ENCODE peak calls at places on chromosomes 5 and 9, in four cellular contexts. C, F, V and T are unnamed samples.

GRCh38 chr5:14322437-14323187 is 179.5 kb downstream of the TRIO start:
- DNase-seq in V (no peak), C (no peak), F (no peak), T (no peak)

GRCh38 chr5:74595143-74595915 is 45.2 kb downstream of the ENC1 start:
- DNase-seq in C (peak; percentile 15), V (no peak), F (peak; percentile 87), T (no peak)

GRCh38 chr9:134432471-134432870 is 106.2 kb downstream of the RXRA start:
- DNase-seq in V (no peak), F (no peak), C (no peak), T (no peak)

GRCh38 chr5:40733842-40734563 is 21.8 kb downstream of the TTC33 start:
- DNase-seq in F (no peak), C (no peak), V (no peak), T (no peak)

GRCh38 chr5:135429326-135429725 is 17.8 kb downstream of the DCANP1 start:
- DNase-seq in F (peak; percentile 31), C (no peak), V (no peak), T (no peak)

GRCh38 chr9:7454490-7455110 is 345.0 kb downstream of the DMAC1 start:
- DNase-seq in C (no peak), F (no peak), V (no peak), T (no peak)

GRCh38 chr9:109640232-109641078 is 139.5 kb upstream of the PALM2AKAP2 start:
- DNase-seq in V (peak; percentile 18), F (no peak), C (no peak), T (no peak)

GRCh38 chr5:74409166-74409706 is 231.3 kb downstream of the ENC1 start:
- DNase-seq in F (no peak), C (no peak), V (no peak), T (no peak)

GRCh38 chr9:14209399-14209990 is 104.4 kb downstream of the NFIB start:
- DNase-seq in F (no peak), V (no peak), C (no peak), T (no peak)

GRCh38 chr5:96387616-96388015 is 45.4 kb downstream of the PCSK1 start:
- DNase-seq in V (no peak), C (no peak), F (no peak), T (no peak)

GRCh38 chr9:35452481-35452880 is 37.4 kb upstream of the RUSC2 start:
- DNase-seq in F (no peak), C (no peak), V (no peak), T (no peak)

GRCh38 chr5:80399553-80400239 is 8.2 kb upstream of the ZFYVE16 start:
- DNase-seq in C (no peak), V (peak; percentile 11), F (peak; percentile 11), T (peak; percentile 39)

GRCh38 chr9:134606951-134607733 is 34.5 kb upstream of the COL5A1 start:
- DNase-seq in C (peak; percentile 21), V (no peak), F (no peak), T (no peak)

GRCh38 chr9:7879551-7880245 is 80.1 kb upstream of the DMAC1 start:
- DNase-seq in V (no peak), C (no peak), F (no peak), T (no peak)

GRCh38 chr5:143806568-143806967 is 5.4 kb upstream of the HMHB1 start:
- DNase-seq in V (no peak), F (no peak), C (no peak), T (no peak)

GRCh38 chr9:27743490-27743889 is 170.2 kb upstream of the C9orf72 start:
- DNase-seq in C (no peak), V (no peak), F (no peak), T (no peak)

GRCh38 chr9:9855503-9856078 is 757.2 kb downstream of the PTPRD start:
- DNase-seq in V (no peak), F (no peak), C (no peak), T (no peak)

GRCh38 chr9:130682490-130683121 is 11.0 kb upstream of the EXOSC2 start:
- DNase-seq in F (peak; percentile 62), C (peak; percentile 69), V (peak; percentile 91), T (no peak)

GRCh38 chr5:141488591-141489478 is at the start of gene PCDHGC5:
- DNase-seq in F (no peak), V (no peak), C (no peak), T (no peak)

GRCh38 chr5:55591671-55592070 is 56.9 kb upstream of the PLPP1 start:
- DNase-seq in V (no peak), F (no peak), C (no peak), T (no peak)

GRCh38 chr5:58394326-58394725 is 65.6 kb downstream of the PLK2 start:
- DNase-seq in F (no peak), V (no peak), C (no peak), T (no peak)

GRCh38 chr5:59134770-59135169 is 551.9 kb downstream of the RAB3C start:
- DNase-seq in C (no peak), F (no peak), V (no peak), T (no peak)

GRCh38 chr9:37776328-37776727 is 8.5 kb downstream of the EXOSC3 start:
- DNase-seq in F (no peak), C (no peak), V (no peak), T (no peak)

GRCh38 chr9:130137870-130138653 is 34.1 kb upstream of the NCS1 start:
- DNase-seq in C (no peak), F (no peak), V (no peak), T (no peak)

GRCh38 chr5:82334085-82334680 is 56.0 kb upstream of the RPS23 start:
- DNase-seq in C (no peak), V (no peak), F (no peak), T (no peak)

GRCh38 chr5:157025093-157025698 is 33.7 kb downstream of the HAVCR1 start:
- DNase-seq in F (no peak), C (no peak), V (no peak), T (no peak)

GRCh38 chr9:120767451-120767850 is 25.8 kb downstream of the FBXW2 start:
- DNase-seq in F (peak; percentile 11), V (no peak), C (no peak), T (no peak)

GRCh38 chr9:126546036-126546435 is 67.7 kb upstream of the LMX1B start:
- DNase-seq in C (no peak), F (no peak), V (no peak), T (no peak)

GRCh38 chr9:2406252-2406651 is 215.3 kb upstream of the VLDLR start:
- DNase-seq in F (no peak), V (no peak), C (no peak), T (no peak)

GRCh38 chr5:106959447-106959846 is 711.3 kb downstream of the EFNA5 start:
- DNase-seq in F (no peak), V (no peak), C (peak; percentile 13), T (no peak)

GRCh38 chr5:139272471-139273321 is 20.8 kb upstream of the MATR3 start:
- DNase-seq in V (no peak), C (no peak), F (peak; percentile 73), T (no peak)

GRCh38 chr5:69416180-69416579 is 1.3 kb downstream of the MARVELD2 start:
- DNase-seq in F (no peak), C (no peak), V (no peak), T (no peak)

GRCh38 chr5:69416699-69417098 is 1.8 kb downstream of the MARVELD2 start:
- DNase-seq in F (no peak), V (no peak), C (no peak), T (no peak)

GRCh38 chr5:69415584-69415958 is 655 bp downstream of the MARVELD2 start:
- DNase-seq in F (peak; percentile 5), C (peak; percentile 7), V (no peak), T (no peak)

GRCh38 chr5:69418559-69418958 is 3.6 kb downstream of the MARVELD2 start:
- DNase-seq in F (no peak), V (no peak), C (no peak), T (no peak)

GRCh38 chr5:69414885-69415583 is at the start of gene MARVELD2:
- DNase-seq in C (peak; percentile 77), F (peak; percentile 81), V (peak; percentile 85), T (peak; percentile 24)
- H3K27ac ChIP-seq in C (peak within 1 kb of the TSS; percentile 92), F (peak within 1 kb of the TSS; percentile 67), V (peak within 1 kb of the TSS; percentile 77), T (peak within 1 kb of the TSS; percentile 81)

GRCh38 chr9:131739192-131739961 is 499 bp downstream of the RAPGEF1 start:
- DNase-seq in C (no peak), F (no peak), V (no peak), T (no peak)
- TF ChIP-seq REST in C (no peak), F (no peak), V (no peak), T (no peak)

GRCh38 chr5:16866220-16866619 is 69.9 kb downstream of the MYO10 start:
- DNase-seq in V (no peak), C (no peak), F (no peak), T (no peak)

GRCh38 chr5:16864566-16864965 is 71.5 kb downstream of the MYO10 start:
- DNase-seq in F (no peak), C (no peak), V (no peak), T (no peak)

GRCh38 chr5:16869821-16870796 is 66.0 kb downstream of the MYO10 start:
- DNase-seq in F (no peak), V (no peak), C (peak; percentile 71), T (no peak)

GRCh38 chr5:16867585-16867953 is 68.5 kb downstream of the MYO10 start:
- DNase-seq in V (no peak), C (no peak), F (no peak), T (no peak)

DNA sequence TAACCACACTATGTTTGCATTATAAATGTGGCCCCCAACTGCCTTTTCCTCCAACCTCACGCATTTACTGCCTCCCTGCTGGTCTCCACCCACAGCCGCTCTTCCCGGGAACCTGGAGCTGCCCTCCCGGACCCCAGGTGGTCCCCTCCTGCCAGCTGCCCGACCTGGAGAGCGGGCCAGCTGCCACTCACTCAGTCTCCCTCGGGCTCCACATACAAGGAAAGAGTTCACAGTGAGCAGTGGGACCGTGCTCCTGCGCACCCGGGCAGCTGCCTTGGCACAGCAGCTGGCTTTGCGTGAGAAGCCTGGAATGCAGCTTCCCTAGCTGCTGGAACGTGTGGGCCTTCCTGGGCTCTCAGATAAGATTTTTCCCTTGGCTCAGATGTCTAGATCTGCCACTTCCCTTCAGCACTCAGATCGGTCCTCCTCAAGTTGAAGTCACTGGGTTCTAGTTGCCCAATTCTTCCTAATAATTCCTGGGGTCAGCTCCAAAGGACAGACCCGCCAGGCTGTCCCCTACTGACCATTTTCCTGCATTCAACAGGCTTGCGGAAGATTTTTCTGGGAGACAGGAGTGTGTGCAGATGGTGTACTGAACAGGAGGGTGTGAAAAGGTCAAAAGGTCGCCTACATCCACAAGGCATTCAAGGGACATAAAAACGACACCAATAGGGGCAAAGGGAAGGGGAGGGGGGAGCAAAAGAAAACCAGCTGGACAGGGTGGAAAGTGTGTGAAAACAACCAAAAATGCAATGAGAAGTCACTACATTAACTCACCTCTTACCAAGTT is 69.1 kb downstream of the MYO10 start:
- DNase-seq in F (no peak), C (no peak), V (no peak), T (no peak)
- H3K27ac ChIP-seq in F (no peak overlapping the region), C (no peak overlapping the region), V (peak overlapping the region; percentile 32), T (peak overlapping the region; percentile 91)

GRCh38 chr9:113545068-113545467 is 81.5 kb downstream of the RGS3 start:
- DNase-seq in V (no peak), C (no peak), F (no peak), T (no peak)
- TF ChIP-seq REST in V (no peak), C (no peak), F (no peak), T (no peak)

GRCh38 chr5:36367524-36367923 is 65.8 kb upstream of the RANBP3L start:
- DNase-seq in V (no peak), C (no peak), F (no peak), T (no peak)
- H3K27ac ChIP-seq in V (no peak overlapping the region), C (no peak overlapping the region), F (no peak overlapping the region), T (no peak overlapping the region)